ENCODE peak calls at places on chromosomes 3 and 15, in five cellular contexts. M is NCI-H2081, Z is EL, D is dermis blood vessel endothelial cell, K is sciatic nerve. F is an unnamed sample.

GRCh38 chr15:99181544-99181943 is 67.8 kb downstream of the TTC23 start:
- DNase-seq in K (peak), Z (no peak), M (no peak), D (no peak), F (no peak)

GRCh38 chr3:197151562-197151961 is 121.9 kb upstream of the MELTF start:
- DNase-seq in D (peak), M (peak), Z (peak), K (no peak), F (no peak)

GRCh38 chr15:71011503-71012155 is 103.6 kb upstream of the THSD4 start:
- DNase-seq in K (no peak), D (peak), M (peak), Z (peak), F (no peak)

GRCh38 chr3:56525291-56525690 is 31.7 kb upstream of the CCDC66 start:
- DNase-seq in M (no peak), Z (no peak), K (no peak), D (no peak), F (no peak)

GRCh38 chr15:73704869-73705645 is 20.9 kb downstream of the CD276 start:
- DNase-seq in M (peak), K (peak), D (peak), Z (peak), F (peak)

GRCh38 chr3:159028706-159029105 is 226.9 kb downstream of the MFSD1 start:
- DNase-seq in K (no peak), D (no peak), Z (no peak), M (no peak), F (no peak)

GRCh38 chr3:153734777-153735551 is 386.2 kb upstream of the ARHGEF26 start:
- DNase-seq in K (no peak), Z (peak), M (no peak), D (no peak), F (no peak)

GRCh38 chr15:100054539-100054938 is 287.2 kb downstream of the ADAMTS17 start:
- DNase-seq in M (no peak), D (no peak), Z (no peak), K (no peak), F (no peak)

GRCh38 chr3:110343945-110344344 is 727.7 kb upstream of the NECTIN3 start:
- DNase-seq in M (no peak), K (no peak), D (peak), Z (peak), F (no peak)

GRCh38 chr15:80240261-80240660 is 11.8 kb downstream of the CTXND1 start:
- DNase-seq in K (no peak), M (no peak), Z (no peak), D (no peak), F (no peak)

GRCh38 chr15:35173444-35174118 is 88.5 kb upstream of the NANOGP8 start:
- DNase-seq in M (no peak), K (no peak), D (no peak), Z (peak), F (no peak)

GRCh38 chr3:33125840-33126239 is 12.0 kb downstream of the CRTAP start:
- DNase-seq in K (no peak), D (no peak), Z (no peak), M (no peak), F (no peak)

GRCh38 chr3:95389725-95390313 is 1327.0 kb downstream of the NSUN3 start:
- DNase-seq in K (no peak), M (no peak), Z (no peak), D (no peak), F (no peak)

GRCh38 chr3:99365979-99366378 is 272.4 kb upstream of the COL8A1 start:
- DNase-seq in D (peak), Z (no peak), K (no peak), M (no peak), F (no peak)

GRCh38 chr15:39598958-39599845 is 18.3 kb downstream of the THBS1 start:
- DNase-seq in D (peak), K (no peak), M (no peak), Z (peak), F (no peak)

GRCh38 chr3:123743121-123743520 is 141.0 kb downstream of the MYLK start:
- DNase-seq in Z (peak), D (no peak), M (no peak), K (no peak), F (no peak)

F was measured in activated T-helper 9 cell treated with anti-CD3 and anti-CD28 coated beads, Interleukin-2, amount 50 U/mL, for 16 hours.